ENCODE peak calls at places on chromosomes 2 and 18, in nine cellular contexts. Q is H9, P is heart right ventricle, Z is IMR-90, B is HFFc6, M is K562, J is HL-60, Y is left ventricle myocardium inferior, G is cardiac fibroblast. A is an unnamed sample.

GRCh38 chr2:221573430-221574230 is 1.5 kb upstream of the EPHA4 start:
- DNase-seq in Q (peak; percentile 91), P (peak; percentile 90), Z (peak; percentile 67), B (peak; percentile 66), M (peak; percentile 67), J (peak; percentile 69), Y (peak; percentile 86), G (peak; percentile 79), A (peak; percentile 71)

GRCh38 chr2:136319227-136319626 is 201.3 kb upstream of the CXCR4 start:
- DNase-seq in Q (no peak), P (no peak), Z (no peak), B (no peak), M (no peak), J (peak; percentile 83), Y (no peak), G (no peak), A (no peak)

GRCh38 chr2:120398051-120398960 is 52.4 kb downstream of the INHBB start:
- DNase-seq in Q (no peak), P (no peak), Z (peak; percentile 58), B (peak; percentile 81), M (no peak), J (no peak), Y (no peak), G (no peak), A (peak; percentile 43)

GRCh38 chr2:201668402-201668801 is 25.1 kb upstream of the TMEM237 start:
- DNase-seq in Q (no peak), P (no peak), Z (no peak), B (no peak), M (no peak), J (no peak), Y (no peak), G (no peak), A (no peak)

GRCh38 chr2:99878951-99879350 is 263.4 kb downstream of the AFF3 start:
- DNase-seq in Q (no peak), P (no peak), Z (peak; percentile 98), B (peak; percentile 76), M (no peak), J (no peak), Y (no peak), G (peak; percentile 56), A (peak; percentile 75)

GRCh38 chr2:175805442-175806114 is 196.5 kb downstream of the LNPK start:
- DNase-seq in Q (no peak), P (no peak), Z (no peak), B (no peak), M (no peak), J (no peak), Y (no peak), G (peak; percentile 7), A (no peak)

GRCh38 chr2:2528801-2529200 is 197.7 kb upstream of the MYT1L start:
- DNase-seq in Q (no peak), P (no peak), Z (no peak), B (no peak), M (no peak), J (no peak), Y (no peak), G (no peak), A (no peak)

GRCh38 chr18:60120231-60120630 is 220.4 kb downstream of the PMAIP1 start:
- DNase-seq in Q (no peak), P (no peak), Z (no peak), B (no peak), M (no peak), J (no peak), Y (no peak), G (no peak), A (no peak)

GRCh38 chr18:36752929-36753865 is 75.6 kb downstream of the TPGS2 start:
- DNase-seq in Q (no peak), P (no peak), Z (peak; percentile 49), B (no peak), M (no peak), J (no peak), Y (no peak), G (peak; percentile 36), A (peak; percentile 16)

DNA sequence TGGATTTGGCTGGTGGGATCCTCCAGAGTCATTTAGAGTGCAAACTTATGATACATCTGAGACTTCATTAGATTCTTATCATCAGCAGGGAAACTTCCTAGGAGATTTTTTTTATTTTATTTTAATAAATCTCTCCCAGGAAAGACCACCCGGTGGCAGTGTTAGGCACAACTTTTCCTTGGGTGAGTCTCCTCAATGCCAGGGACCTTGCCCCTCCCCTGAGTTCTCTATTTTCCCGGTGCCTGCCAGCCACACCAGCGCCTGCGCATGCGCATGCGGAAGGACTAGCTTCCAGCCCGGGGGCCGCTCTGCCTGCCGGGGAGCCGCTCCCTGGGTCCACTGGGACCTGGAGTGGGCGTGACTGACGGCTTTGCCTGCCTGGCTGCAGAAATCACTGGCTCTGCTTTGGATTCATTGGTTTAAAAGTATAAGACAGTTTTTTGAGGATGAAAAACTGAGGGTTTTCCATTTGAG is 86.6 kb downstream of the TMEM182 start:
- DNase-seq in Q (peak; percentile 93), P (peak; percentile 87), Z (peak; percentile 3), B (no peak), M (peak; percentile 36), J (peak; percentile 87), Y (peak; percentile 85), G (peak; percentile 60), A (peak; percentile 42)
- TF ChIP-seq CTCF in Q (peak; percentile 49), P (no peak), Z (no peak), B (no peak), M (no peak), J (no peak), Y (no peak), G (no peak), A (no peak)

GRCh38 chr2:218230882-218231281 is 13.9 kb downstream of the ARPC2 start:
- DNase-seq in Q (no peak), P (no peak), Z (peak; percentile 42), B (peak; percentile 30), M (no peak), J (no peak), Y (no peak), G (peak; percentile 43), A (peak; percentile 83)
- TF ChIP-seq CTCF in Q (peak; percentile 51), P (no peak), Z (no peak), B (peak; percentile 68), M (peak; percentile 18), J (no peak), Y (peak; percentile 28), G (peak; percentile 43), A (peak; percentile 38)

GRCh38 chr2:240947607-240948006 is 41.5 kb downstream of the CROCC2 start:
- DNase-seq in Q (no peak), P (no peak), Z (no peak), B (no peak), M (no peak), J (no peak), Y (peak; percentile 7), G (no peak), A (no peak)
- TF ChIP-seq CTCF in Q (no peak), P (no peak), Z (no peak), B (no peak), M (no peak), J (no peak), Y (no peak), G (no peak), A (no peak)

GRCh38 chr2:207167129-207167923 is 1.6 kb upstream of the KLF7 start:
- DNase-seq in Q (no peak), P (no peak), Z (peak; percentile 72), B (peak; percentile 54), M (no peak), J (peak; percentile 95), Y (no peak), G (peak; percentile 68), A (peak; percentile 86)

GRCh38 chr2:207163815-207164747 is 1.7 kb downstream of the KLF7 start:
- DNase-seq in Q (no peak), P (peak; percentile 61), Z (peak; percentile 48), B (peak; percentile 45), M (no peak), J (peak; percentile 41), Y (peak; percentile 72), G (peak; percentile 77), A (peak; percentile 75)

GRCh38 chr2:207166039-207166348 is 246 bp upstream of the KLF7 start:
- DNase-seq in Q (peak; percentile 100), P (peak; percentile 99), Z (peak; percentile 100), B (peak; percentile 100), M (peak; percentile 89), J (peak; percentile 99), Y (peak; percentile 99), G (peak; percentile 100), A (peak; percentile 100)

GRCh38 chr2:207165121-207166038 is at the start of gene KLF7:
- DNase-seq in Q (peak; percentile 50), P (peak; percentile 51), Z (peak; percentile 51), B (peak; percentile 44), M (peak; percentile 7), J (peak; percentile 39), Y (peak; percentile 41), G (peak; percentile 45), A (peak; percentile 59)

DNA sequence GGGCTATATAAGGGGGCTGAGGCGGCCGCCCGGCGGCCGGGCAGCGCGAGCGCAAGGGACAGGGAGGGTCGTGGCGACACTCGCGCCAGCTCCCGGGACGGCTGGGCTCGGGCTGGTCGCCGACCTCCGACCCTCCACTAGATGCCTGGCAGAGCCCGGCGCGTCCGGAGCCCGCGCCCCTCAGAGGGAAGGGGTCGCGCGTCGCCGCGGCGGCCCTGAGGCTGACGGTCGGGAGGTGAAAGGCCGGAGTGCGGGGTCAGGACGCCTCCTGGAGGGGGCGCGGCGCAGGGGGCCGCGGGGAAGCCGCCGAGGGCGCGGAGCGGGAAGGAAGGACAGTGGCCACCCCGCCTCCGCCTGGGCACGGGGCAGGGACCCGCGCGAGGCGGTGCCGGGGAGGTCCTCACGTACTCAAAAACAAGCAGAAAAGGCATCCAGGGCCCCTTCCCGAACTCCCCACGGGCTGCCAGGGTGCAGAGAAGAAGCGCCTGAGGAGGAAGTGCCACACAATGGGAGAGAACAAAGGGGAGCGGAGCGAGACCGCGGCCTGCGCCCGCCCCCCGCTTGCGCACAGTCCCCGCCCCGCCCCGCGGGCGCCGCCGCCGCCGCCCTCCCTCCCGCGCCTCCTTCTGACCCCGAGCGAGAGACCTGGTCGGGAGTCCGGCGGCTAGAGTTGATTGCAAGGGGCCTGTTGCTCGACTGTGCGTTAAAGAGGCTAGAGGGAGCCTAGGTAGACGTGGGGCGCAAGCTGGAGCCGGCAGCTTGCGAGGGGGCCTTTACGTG is 791 bp upstream of the KLF7 start:
- DNase-seq in Q (peak; percentile 87), P (peak; percentile 85), Z (peak; percentile 81), B (peak; percentile 73), M (peak; percentile 41), J (peak; percentile 79), Y (peak; percentile 83), G (peak; percentile 93), A (peak; percentile 89)
- TF ChIP-seq CTCF in Q (peak; percentile 52), P (peak; percentile 34), Z (no peak), B (peak; percentile 74), M (no peak), J (no peak), Y (peak; percentile 62), G (no peak), A (no peak)

GRCh38 chr2:224747765-224748164 is 31.6 kb upstream of the CCDC195 start:
- DNase-seq in Q (no peak), P (no peak), Z (no peak), B (no peak), M (no peak), J (no peak), Y (no peak), G (no peak), A (no peak)

GRCh38 chr2:224754129-224754528 is 38.0 kb upstream of the CCDC195 start:
- DNase-seq in Q (no peak), P (no peak), Z (peak; percentile 57), B (no peak), M (no peak), J (no peak), Y (no peak), G (peak; percentile 92), A (peak; percentile 35)

GRCh38 chr2:224751996-224752698 is 36.0 kb upstream of the CCDC195 start:
- DNase-seq in Q (no peak), P (no peak), Z (no peak), B (no peak), M (no peak), J (no peak), Y (no peak), G (no peak), A (no peak)

GRCh38 chr2:224749136-224749535 is 33.0 kb upstream of the CCDC195 start:
- DNase-seq in Q (no peak), P (no peak), Z (no peak), B (no peak), M (no peak), J (no peak), Y (no peak), G (peak; percentile 34), A (no peak)
- TF ChIP-seq CTCF in Q (peak; percentile 58), P (no peak), Z (no peak), B (peak; percentile 46), M (no peak), J (no peak), Y (no peak), G (peak; percentile 21), A (no peak)

A was measured in choroid plexus epithelial cell.